ENCODE peak calls at places on chromosomes 3 and 15, in nine cellular contexts. M, Y, X, I, E, Z, U, N and H are unnamed samples.

GRCh38 chr3:81531846-81532245 is 229.6 kb downstream of the GBE1 start:
- DNase-seq in M (no peak), N (no peak), I (no peak), Y (no peak), X (no peak), E (no peak), Z (no peak), U (no peak), H (no peak)

GRCh38 chr3:17431477-17432045 is 310.9 kb downstream of the TBC1D5 start:
- DNase-seq in E (no peak), Y (no peak), X (no peak), N (no peak), Z (no peak), U (no peak), I (no peak), M (no peak), H (no peak)

GRCh38 chr15:91183630-91184029 is 83.6 kb downstream of the SV2B start:
- DNase-seq in M (no peak), X (no peak), Y (no peak), E (no peak), I (no peak), Z (no peak), N (no peak), U (no peak), H (no peak)

GRCh38 chr3:115292677-115293076 is 145.6 kb upstream of the ZBTB20 start:
- DNase-seq in E (no peak), Z (no peak), U (no peak), Y (no peak), X (no peak), N (no peak), I (no peak), M (no peak), H (no peak)

GRCh38 chr3:63193647-63194046 is 84.5 kb upstream of the SYNPR start:
- DNase-seq in Y (no peak), Z (no peak), E (no peak), I (peak; percentile 3), X (no peak), U (no peak), N (no peak), M (no peak), H (no peak)

GRCh38 chr3:123773681-123774431 is 110.3 kb downstream of the MYLK start:
- DNase-seq in N (peak; percentile 87), I (no peak), Y (peak; percentile 77), E (no peak), X (no peak), Z (no peak), U (no peak), M (no peak), H (no peak)

GRCh38 chr3:119647843-119648575 is 12.4 kb downstream of the POPDC2 start:
- DNase-seq in N (no peak), Z (no peak), Y (no peak), E (no peak), X (no peak), U (no peak), I (no peak), M (no peak), H (no peak)

GRCh38 chr15:68311859-68312557 is 34.5 kb downstream of the FEM1B start:
- DNase-seq in X (no peak), I (no peak), U (peak; percentile 29), Y (no peak), N (no peak), E (no peak), Z (no peak), M (peak; percentile 10), H (no peak)

GRCh38 chr3:184129012-184129411 is 6.1 kb upstream of the EIF2B5 start:
- DNase-seq in U (no peak), E (no peak), X (peak; percentile 35), Y (no peak), Z (no peak), N (no peak), I (peak; percentile 36), M (no peak), H (peak; percentile 28)

GRCh38 chr3:72820405-72820804 is 27.8 kb downstream of the SHQ1 start:
- DNase-seq in I (peak; percentile 97), Y (no peak), N (no peak), Z (peak; percentile 31), U (no peak), X (peak; percentile 59), E (no peak), M (no peak), H (peak; percentile 79)

GRCh38 chr15:73691398-73691797 is 7.2 kb downstream of the CD276 start:
- DNase-seq in E (no peak), Z (peak; percentile 52), N (peak; percentile 87), X (peak; percentile 70), M (no peak), I (peak; percentile 25), Y (peak; percentile 74), U (peak; percentile 42), H (no peak)

GRCh38 chr3:116691041-116691440 is 18.5 kb upstream of the TUSC7 start:
- DNase-seq in Y (no peak), N (no peak), I (no peak), E (no peak), U (no peak), X (no peak), M (no peak), Z (no peak), H (no peak)
- H3K4me3 ChIP-seq in Y (no peak overlapping the region), N (no peak overlapping the region), I (no peak overlapping the region), E (no peak overlapping the region), U (no peak overlapping the region), X (no peak overlapping the region), M (no peak overlapping the region), Z (no peak overlapping the region), H (no peak overlapping the region)

DNA sequence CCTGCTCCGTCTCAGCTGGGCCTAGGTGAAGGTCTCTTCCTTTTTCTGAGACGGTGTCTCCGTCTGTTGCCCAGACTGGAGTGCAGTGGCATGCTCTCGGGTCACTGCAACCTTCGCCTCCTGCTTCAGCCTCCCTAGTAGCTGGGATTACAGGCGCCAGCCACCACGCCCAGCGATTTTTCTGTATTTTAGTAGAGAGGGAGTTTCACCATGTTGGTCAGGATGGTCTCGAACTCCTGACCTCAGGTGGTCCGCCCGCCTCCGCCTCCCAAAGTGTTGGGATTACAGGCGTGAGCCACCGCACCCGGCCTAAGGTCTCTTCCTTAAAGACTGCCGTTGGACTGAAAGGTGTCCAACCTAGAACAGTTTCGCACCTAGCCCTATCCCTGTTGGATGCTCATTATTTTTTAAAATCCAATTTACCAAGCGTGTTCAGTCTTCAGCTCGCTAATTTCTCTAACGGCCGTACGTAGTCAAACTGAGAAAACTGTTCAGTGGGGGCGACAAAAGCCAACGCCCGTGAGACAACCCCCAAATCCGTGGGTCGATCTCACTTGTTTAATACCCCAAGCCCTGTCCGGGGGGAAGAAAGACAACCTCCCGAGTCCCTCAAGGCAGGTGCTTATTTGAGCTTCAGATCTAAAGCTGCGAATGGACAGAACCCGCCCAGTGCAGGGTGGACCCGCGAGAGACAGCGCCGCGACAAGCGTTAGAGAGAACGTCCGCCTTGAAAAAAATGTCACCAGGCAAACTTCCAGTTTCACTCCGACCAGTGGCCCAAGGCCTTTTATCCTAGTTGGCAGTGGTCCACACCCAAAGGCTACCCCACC is 986 bp upstream of the OXSR1 start:
- DNase-seq in E (peak; percentile 84), U (peak; percentile 88), M (no peak), Y (no peak), I (no peak), X (no peak), Z (peak; percentile 36), N (no peak), H (no peak)
- TF ChIP-seq POLR2A in E (peak; percentile 55), U (no peak), M (no peak), Y (peak; percentile 71), I (no peak), X (no peak), Z (peak; percentile 76), N (no peak), H (peak; percentile 66)

GRCh38 chr15:84992157-84992940 is 10.7 kb downstream of the PDE8A start:
- DNase-seq in U (no peak), E (no peak), N (no peak), I (peak; percentile 61), M (no peak), X (peak; percentile 46), Y (no peak), Z (peak; percentile 38), H (no peak)
- TF ChIP-seq POLR2AphosphoS5 in U (no peak), E (no peak), N (no peak), I (no peak), M (no peak), X (peak; percentile 69), Y (no peak), Z (peak; percentile 35), H (no peak)

GRCh38 chr3:47825590-47825989 is 22.7 kb downstream of the DHX30 start:
- DNase-seq in X (no peak), Z (no peak), M (no peak), E (no peak), Y (no peak), N (no peak), U (no peak), I (no peak), H (no peak)
- H3K4me3 ChIP-seq in X (peak overlapping the region; percentile 66), Z (peak overlapping the region; percentile 99), M (peak overlapping the region; percentile 86), E (peak overlapping the region; percentile 87), Y (peak overlapping the region; percentile 99), N (peak overlapping the region; percentile 97), U (peak overlapping the region; percentile 80), I (peak overlapping the region; percentile 82), H (peak overlapping the region; percentile 81)

GRCh38 chr15:81024891-81025290 is 24.2 kb downstream of the TLNRD1 start:
- DNase-seq in X (no peak), M (no peak), N (no peak), Z (no peak), E (no peak), Y (no peak), I (no peak), U (no peak), H (no peak)
- TF ChIP-seq POLR2A in X (no peak), M (no peak), N (no peak), Z (no peak), E (no peak), Y (no peak), I (no peak), U (no peak), H (no peak)